ENCODE peak calls at places on chromosomes 11 and 22, in ten cellular contexts. N is GM10248, S is lower leg skin, O is A549, X is MCF 10A, E is fibroblast of mammary gland, D is brain microvascular endothelial cell, F is nephron progenitor cell, Y is activated B cell treated with CpG ODN at 0.5 μM for 24 hours, J is cardiac fibroblast. Q is an unnamed sample.

GRCh38 chr11:84685976-84686375 is 941.2 kb downstream of the DLG2 start:
- DNase-seq in D (no peak), Y (no peak), E (no peak), N (no peak), J (no peak), X (no peak), F (no peak), O (no peak), S (no peak), Q (no peak)

GRCh38 chr22:30439836-30440235 is 14.3 kb downstream of the MTFP1 start:
- DNase-seq in J (no peak), N (no peak), Y (no peak), E (no peak), X (no peak), S (peak; percentile 38), O (no peak), F (no peak), D (no peak), Q (no peak)

GRCh38 chr11:125489166-125489565 is 6.9 kb downstream of the FEZ1 start:
- DNase-seq in F (no peak), X (no peak), D (no peak), S (no peak), E (no peak), J (no peak), O (no peak), Y (no peak), N (no peak), Q (no peak)

GRCh38 chr11:103978588-103979580 is 57.6 kb upstream of the DDI1 start:
- DNase-seq in Y (no peak), N (no peak), J (no peak), O (no peak), E (peak; percentile 35), F (no peak), D (no peak), S (no peak), X (no peak), Q (peak; percentile 25)

GRCh38 chr11:41245184-41245583 is 214.3 kb downstream of the LRRC4C start:
- DNase-seq in O (no peak), S (no peak), D (no peak), X (no peak), J (no peak), E (no peak), N (no peak), Y (no peak), F (no peak), Q (no peak)

GRCh38 chr11:117421041-117421440 is 93.4 kb downstream of the CEP164 start:
- DNase-seq in O (no peak), N (no peak), E (no peak), F (no peak), D (no peak), J (no peak), Y (no peak), X (no peak), S (no peak), Q (no peak)

GRCh38 chr11:18248561-18248960 is at the start of gene SAA2:
- DNase-seq in X (peak; percentile 85), N (peak; percentile 4), S (no peak), F (no peak), Y (no peak), D (no peak), E (no peak), O (no peak), J (no peak), Q (peak; percentile 9)

GRCh38 chr22:42693763-42694683 is 26.6 kb downstream of the A4GALT start:
- DNase-seq in S (no peak), E (no peak), N (no peak), J (no peak), D (no peak), Y (no peak), F (no peak), O (no peak), X (no peak), Q (no peak)

GRCh38 chr11:9972917-9973504 is 309.1 kb downstream of the SWAP70 start:
- DNase-seq in N (peak; percentile 77), D (peak; percentile 37), J (peak; percentile 80), O (peak; percentile 63), S (no peak), Y (no peak), F (no peak), X (peak; percentile 60), E (peak; percentile 74), Q (no peak)

GRCh38 chr22:38513063-38513462 is 7.0 kb upstream of the DDX17 start:
- DNase-seq in E (no peak), J (no peak), X (no peak), S (no peak), N (peak; percentile 54), O (no peak), Y (no peak), F (peak; percentile 14), D (no peak), Q (no peak)

GRCh38 chr11:22666700-22667439 is 459 bp downstream of the GAS2 start:
- DNase-seq in Y (no peak), S (no peak), F (peak; percentile 77), D (peak; percentile 20), J (peak; percentile 26), X (no peak), N (peak; percentile 62), E (peak; percentile 3), O (no peak), Q (no peak)
- TF ChIP-seq CTCF in Y (no peak), S (no peak), F (peak; percentile 13), D (peak; percentile 17), J (peak; percentile 3), X (no peak), N (no peak), E (no peak), O (no peak), Q (no peak)

GRCh38 chr11:27717801-27718229 is 17.6 kb upstream of the BDNF start:
- DNase-seq in O (peak; percentile 39), J (no peak), N (no peak), S (no peak), F (peak; percentile 11), X (no peak), E (no peak), Y (no peak), D (no peak), Q (no peak)

GRCh38 chr11:27716850-27717249 is 16.6 kb upstream of the BDNF start:
- DNase-seq in J (peak; percentile 35), N (no peak), D (no peak), E (peak; percentile 25), Y (no peak), X (no peak), O (no peak), F (no peak), S (no peak), Q (no peak)

GRCh38 chr11:27716216-27716615 is 16.0 kb upstream of the BDNF start:
- DNase-seq in Y (no peak), S (no peak), O (no peak), N (no peak), J (no peak), E (no peak), F (no peak), D (no peak), X (no peak), Q (no peak)

GRCh38 chr11:27718346-27718852 is 18.1 kb upstream of the BDNF start:
- DNase-seq in Y (no peak), N (no peak), E (peak; percentile 61), F (peak; percentile 73), X (peak; percentile 89), J (peak; percentile 74), D (peak; percentile 84), O (peak; percentile 93), S (no peak), Q (peak; percentile 65)

DNA sequence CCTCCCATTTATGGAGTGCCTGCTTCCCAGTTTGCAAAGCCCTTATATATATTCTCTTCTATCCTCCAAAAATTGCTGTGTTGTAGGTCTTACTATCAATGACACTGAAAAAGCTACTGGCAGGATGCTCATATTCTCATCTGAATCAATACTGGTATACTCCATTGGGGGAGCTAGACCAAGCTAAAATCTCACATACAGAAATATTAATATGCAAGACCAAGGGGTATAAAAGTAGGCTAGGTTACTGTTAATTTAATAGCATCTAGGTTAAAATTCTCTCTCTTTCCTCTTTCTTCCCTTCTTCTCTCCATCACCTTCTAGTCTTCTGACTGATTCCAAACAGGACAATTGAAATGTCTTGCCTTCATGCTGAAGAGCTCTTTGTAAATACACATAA is 17.1 kb upstream of the BDNF start:
- DNase-seq in S (no peak), D (no peak), O (peak; percentile 56), X (no peak), E (peak; percentile 15), N (no peak), J (no peak), Y (no peak), F (no peak), Q (no peak)
- TF ChIP-seq CTCF in S (no peak), D (peak; percentile 36), O (peak; percentile 51), X (peak; percentile 18), E (peak; percentile 42), N (no peak), J (peak; percentile 48), Y (no peak), F (peak; percentile 31), Q (peak; percentile 38)

GRCh38 chr22:25898707-25899365 is 156.8 kb downstream of the MYO18B start:
- DNase-seq in J (no peak), S (no peak), Y (no peak), E (peak; percentile 1), X (no peak), N (no peak), O (peak; percentile 14), F (no peak), D (no peak), Q (no peak)
- TF ChIP-seq CTCF in J (peak; percentile 6), S (no peak), Y (no peak), E (no peak), X (peak; percentile 8), N (peak; percentile 15), O (no peak), F (peak; percentile 48), D (no peak), Q (no peak)

GRCh38 chr11:66187453-66187852 is 81.0 kb upstream of the RAB1B start:
- DNase-seq in F (no peak), E (no peak), D (no peak), S (no peak), O (no peak), J (no peak), X (no peak), N (no peak), Y (no peak), Q (no peak)

GRCh38 chr11:66188580-66188979 is 79.9 kb upstream of the RAB1B start:
- DNase-seq in N (no peak), D (peak; percentile 68), E (peak; percentile 77), O (no peak), F (no peak), J (peak; percentile 63), S (no peak), Y (no peak), X (peak; percentile 61), Q (peak; percentile 21)

GRCh38 chr11:66184728-66185127 is 83.7 kb upstream of the RAB1B start:
- DNase-seq in F (no peak), D (no peak), S (no peak), J (no peak), X (no peak), E (no peak), O (no peak), N (no peak), Y (no peak), Q (no peak)

GRCh38 chr11:66189031-66189745 is 79.3 kb upstream of the RAB1B start:
- DNase-seq in F (no peak), S (no peak), E (no peak), J (no peak), N (no peak), X (peak; percentile 9), D (no peak), O (peak; percentile 24), Y (no peak), Q (no peak)

DNA sequence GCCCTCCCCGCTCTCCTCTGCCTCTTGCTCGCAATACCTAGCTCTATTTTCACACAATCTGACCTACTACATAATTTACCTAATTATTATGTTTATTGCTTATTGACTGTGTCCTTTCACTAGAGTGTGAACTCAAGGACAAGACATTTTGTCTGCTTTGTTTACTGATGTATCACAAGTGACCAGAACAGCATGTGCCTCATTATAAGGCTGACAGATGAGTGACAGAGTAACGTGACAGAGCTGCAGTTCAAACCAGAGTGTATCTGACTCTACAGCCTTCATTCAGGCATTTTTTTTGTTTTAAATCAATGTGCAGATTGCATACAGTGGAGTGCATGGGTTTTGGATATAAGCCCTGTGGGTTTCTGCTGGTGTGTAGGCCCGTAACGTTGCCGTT is 82.0 kb upstream of the RAB1B start:
- DNase-seq in J (no peak), E (no peak), N (no peak), Y (no peak), O (no peak), F (no peak), D (no peak), X (no peak), S (no peak), Q (no peak)
- TF ChIP-seq CTCF in J (no peak), E (no peak), N (no peak), Y (no peak), O (no peak), F (no peak), D (no peak), X (no peak), S (no peak), Q (no peak)

Q was measured in kidney epithelial cell.